ENCODE peak calls at places on chromosomes 13 and 19, in four cellular contexts. One of them, this sample, is unnamed.

GRCh38 chr13:46992383-46992952 is 95.6 kb upstream of the HTR2A start:
- DNase-seq in K562: peak
- DNase-seq in A549: peak
- DNase-seq in H1: no peak
- DNase-seq in this sample: peak

GRCh38 chr19:51341066-51341465 is 873 bp downstream of the VSIG10L start:
- DNase-seq in K562: no peak
- DNase-seq in A549: no peak
- DNase-seq in H1: no peak
- DNase-seq in this sample: no peak

GRCh38 chr19:48341006-48341405 is 15.7 kb downstream of the EMP3 start:
- DNase-seq in K562: no peak
- DNase-seq in A549: no peak
- DNase-seq in H1: no peak
- DNase-seq in this sample: no peak

GRCh38 chr19:8206147-8207087 is 2.8 kb upstream of the CERS4 start:
- DNase-seq in K562: no peak
- DNase-seq in A549: no peak
- DNase-seq in H1: no peak
- DNase-seq in this sample: no peak

GRCh38 chr19:49896863-49897621 is at the start of gene IL4I1:
- DNase-seq in K562: no peak
- DNase-seq in A549: no peak
- DNase-seq in H1: no peak
- DNase-seq in this sample: no peak

GRCh38 chr13:91351980-91352379 is 4.5 kb downstream of the MIR17HG start:
- DNase-seq in K562: no peak
- DNase-seq in A549: no peak
- DNase-seq in H1: no peak
- DNase-seq in this sample: no peak

GRCh38 chr13:66410314-66410713 is 819.8 kb downstream of the PCDH9 start:
- DNase-seq in K562: no peak
- DNase-seq in A549: no peak
- DNase-seq in H1: no peak
- DNase-seq in this sample: no peak

GRCh38 chr13:50393641-50394040 is 378.4 kb downstream of the KCNRG start:
- DNase-seq in K562: no peak
- DNase-seq in A549: no peak
- DNase-seq in H1: no peak
- DNase-seq in this sample: no peak

GRCh38 chr19:4732680-4733114 is 9.1 kb upstream of the DPP9 start:
- DNase-seq in K562: peak
- DNase-seq in A549: peak
- DNase-seq in H1: peak
- DNase-seq in this sample: peak

GRCh38 chr13:63731896-63732295 is 2316.2 kb upstream of the PCDH20 start:
- DNase-seq in K562: no peak
- DNase-seq in A549: no peak
- DNase-seq in H1: no peak
- DNase-seq in this sample: peak

GRCh38 chr13:77026255-77026782 is 640 bp downstream of the FBXL3 start:
- DNase-seq in K562: peak
- DNase-seq in A549: peak
- DNase-seq in H1: peak
- DNase-seq in this sample: peak

GRCh38 chr13:65460136-65460535 is 1770.0 kb downstream of the PCDH9 start:
- DNase-seq in K562: no peak
- DNase-seq in A549: no peak
- DNase-seq in H1: no peak
- DNase-seq in this sample: no peak

GRCh38 chr13:96525715-96526114 is 435.8 kb downstream of the HS6ST3 start:
- DNase-seq in K562: no peak
- DNase-seq in A549: no peak
- DNase-seq in H1: no peak
- DNase-seq in this sample: peak

GRCh38 chr13:113001251-113002140 is 32.5 kb downstream of the MCF2L start:
- DNase-seq in K562: no peak
- DNase-seq in A549: no peak
- DNase-seq in H1: no peak
- DNase-seq in this sample: peak

GRCh38 chr13:113546571-113547247 is 37.8 kb upstream of the TFDP1 start:
- DNase-seq in K562: no peak
- DNase-seq in A549: no peak
- DNase-seq in H1: peak
- DNase-seq in this sample: no peak

GRCh38 chr19:35712910-35713845 is 4.6 kb upstream of the KMT2B start:
- DNase-seq in K562: peak
- DNase-seq in A549: no peak
- DNase-seq in H1: peak
- DNase-seq in this sample: no peak

GRCh38 chr13:26991508-26992181 is 180.0 kb downstream of the USP12 start:
- DNase-seq in K562: no peak
- DNase-seq in A549: peak
- DNase-seq in H1: no peak
- DNase-seq in this sample: peak

GRCh38 chr13:72585254-72585653 is 142.2 kb downstream of the MZT1 start:
- DNase-seq in K562: no peak
- DNase-seq in A549: no peak
- DNase-seq in H1: no peak
- DNase-seq in this sample: no peak

GRCh38 chr13:45369116-45369515 is 28.1 kb upstream of the TPT1 start:
- DNase-seq in K562: no peak
- DNase-seq in A549: no peak
- DNase-seq in H1: no peak
- DNase-seq in this sample: no peak

GRCh38 chr19:20273951-20274578 is 107.1 kb downstream of the ZNF486 start:
- DNase-seq in K562: no peak
- DNase-seq in A549: no peak
- DNase-seq in H1: no peak
- DNase-seq in this sample: no peak

GRCh38 chr13:110559429-110559943 is 2.0 kb downstream of the RAB20 start:
- DNase-seq in K562: no peak
- DNase-seq in A549: no peak
- DNase-seq in H1: no peak
- DNase-seq in this sample: no peak

GRCh38 chr19:869245-870177 is 10.0 kb downstream of the CFD start:
- DNase-seq in K562: no peak
- DNase-seq in A549: peak
- DNase-seq in H1: no peak
- DNase-seq in this sample: no peak

GRCh38 chr19:46081928-46082727 is 41.3 kb upstream of the IGFL4 start:
- DNase-seq in K562: peak
- DNase-seq in A549: peak
- DNase-seq in H1: no peak
- DNase-seq in this sample: peak

GRCh38 chr13:113924184-113924583 is 49.7 kb downstream of the C13orf46 start:
- DNase-seq in K562: no peak
- DNase-seq in A549: no peak
- DNase-seq in H1: no peak
- DNase-seq in this sample: no peak

GRCh38 chr19:41554902-41555301 is 21.1 kb upstream of the CEACAM21 start:
- DNase-seq in K562: no peak
- DNase-seq in A549: no peak
- DNase-seq in H1: no peak
- DNase-seq in this sample: no peak

GRCh38 chr19:49890349-49891311 is 6.1 kb downstream of the IL4I1 start:
- DNase-seq in K562: peak
- DNase-seq in A549: no peak
- DNase-seq in H1: peak
- DNase-seq in this sample: no peak

GRCh38 chr13:41668130-41668757 is 210.9 kb downstream of the RGCC start:
- DNase-seq in K562: peak
- DNase-seq in A549: peak
- DNase-seq in H1: no peak
- DNase-seq in this sample: peak

GRCh38 chr13:110323172-110323851 is 16.2 kb downstream of the COL4A2 start:
- DNase-seq in K562: no peak
- DNase-seq in A549: peak
- DNase-seq in H1: no peak
- DNase-seq in this sample: no peak

GRCh38 chr19:41089955-41090354 is 1.7 kb downstream of the CYP2A13 start:
- DNase-seq in K562: no peak
- DNase-seq in A549: peak
- DNase-seq in H1: peak
- DNase-seq in this sample: no peak

GRCh38 chr13:110506859-110507566 is 54.5 kb downstream of the RAB20 start:
- DNase-seq in K562: peak
- DNase-seq in A549: peak
- DNase-seq in H1: no peak
- DNase-seq in this sample: no peak

GRCh38 chr19:28443361-28443760 is 769.6 kb downstream of the UQCRFS1 start:
- DNase-seq in K562: no peak
- DNase-seq in A549: no peak
- DNase-seq in H1: no peak
- DNase-seq in this sample: no peak

GRCh38 chr13:26017196-26017921 is 34.5 kb downstream of the SHISA2 start:
- DNase-seq in K562: no peak
- DNase-seq in A549: no peak
- DNase-seq in H1: no peak
- DNase-seq in this sample: no peak

GRCh38 chr19:6362351-6362801 is 1.0 kb downstream of the CLPP start:
- DNase-seq in K562: no peak
- DNase-seq in A549: no peak
- DNase-seq in H1: no peak
- DNase-seq in this sample: no peak

GRCh38 chr19:13260883-13261653 is 110.9 kb downstream of the IER2 start:
- DNase-seq in K562: peak
- DNase-seq in A549: peak
- DNase-seq in H1: no peak
- DNase-seq in this sample: no peak

GRCh38 chr13:39397221-39397620 is 205.8 kb downstream of the LHFPL6 start:
- DNase-seq in K562: no peak
- DNase-seq in A549: no peak
- DNase-seq in H1: no peak
- DNase-seq in this sample: no peak

GRCh38 chr19:14449321-14449720 is 16.2 kb downstream of the PKN1 start:
- DNase-seq in K562: no peak
- DNase-seq in A549: no peak
- DNase-seq in H1: no peak
- DNase-seq in this sample: no peak

GRCh38 chr19:14450876-14451275 is 17.8 kb downstream of the PKN1 start:
- DNase-seq in K562: no peak
- DNase-seq in A549: no peak
- DNase-seq in H1: no peak
- DNase-seq in this sample: no peak

GRCh38 chr19:14446336-14447036 is 13.4 kb downstream of the PKN1 start:
- DNase-seq in K562: no peak
- DNase-seq in A549: no peak
- DNase-seq in H1: no peak
- DNase-seq in this sample: no peak

GRCh38 chr19:14450168-14450874 is 17.2 kb downstream of the PKN1 start:
- DNase-seq in K562: peak
- DNase-seq in A549: peak
- DNase-seq in H1: peak
- DNase-seq in this sample: peak
- TF ChIP-seq RNF2 in K562: no peak
- TF ChIP-seq RNF2 in A549: no peak
- TF ChIP-seq RNF2 in H1: no peak
- TF ChIP-seq RNF2 in this sample: no peak

GRCh38 chr19:55433292-55433691 is 9.8 kb downstream of the SHISA7 start:
- DNase-seq in K562: no peak
- DNase-seq in A549: no peak
- DNase-seq in H1: no peak
- DNase-seq in this sample: no peak
- TF ChIP-seq RNF2 in K562: no peak
- TF ChIP-seq RNF2 in A549: no peak
- TF ChIP-seq RNF2 in H1: no peak
- TF ChIP-seq RNF2 in this sample: no peak

GRCh38 chr13:31245974-31246373 is 46.2 kb downstream of the B3GLCT start:
- DNase-seq in K562: no peak
- DNase-seq in A549: no peak
- DNase-seq in H1: no peak
- DNase-seq in this sample: no peak

GRCh38 chr13:31246918-31247317 is 47.1 kb downstream of the B3GLCT start:
- DNase-seq in K562: no peak
- DNase-seq in A549: no peak
- DNase-seq in H1: no peak
- DNase-seq in this sample: no peak

GRCh38 chr13:31240921-31241320 is 41.1 kb downstream of the B3GLCT start:
- DNase-seq in K562: no peak
- DNase-seq in A549: no peak
- DNase-seq in H1: no peak
- DNase-seq in this sample: no peak

GRCh38 chr13:31242935-31243334 is 43.2 kb downstream of the B3GLCT start:
- DNase-seq in K562: no peak
- DNase-seq in A549: no peak
- DNase-seq in H1: no peak
- DNase-seq in this sample: no peak

DNA sequence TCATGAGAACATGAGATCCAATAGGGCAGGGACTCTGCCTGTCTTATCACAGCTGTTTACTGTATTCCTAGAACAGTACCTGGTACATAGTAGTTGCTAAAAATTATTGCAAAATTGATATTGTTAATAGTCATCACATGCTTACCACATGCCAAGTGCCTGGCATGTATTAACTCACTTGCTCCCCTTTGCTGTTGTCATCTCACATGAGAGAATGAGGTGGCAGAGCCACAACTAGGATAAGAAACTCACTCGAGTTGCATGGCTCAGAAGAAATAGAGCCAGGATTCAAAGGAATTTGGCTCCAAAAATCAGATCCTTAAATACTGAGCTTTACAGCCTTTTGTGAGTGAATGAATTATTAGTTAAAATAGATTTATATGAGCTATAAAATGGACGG is 42.6 kb downstream of the B3GLCT start:
- DNase-seq in K562: no peak
- DNase-seq in A549: no peak
- DNase-seq in H1: no peak
- DNase-seq in this sample: no peak
- TF ChIP-seq RNF2 in K562: no peak
- TF ChIP-seq RNF2 in A549: no peak
- TF ChIP-seq RNF2 in H1: no peak
- TF ChIP-seq RNF2 in this sample: no peak

GRCh38 chr13:24706886-24707585 is 26.8 kb downstream of the ATP12A start:
- DNase-seq in K562: no peak
- DNase-seq in A549: no peak
- DNase-seq in H1: no peak
- DNase-seq in this sample: no peak
- TF ChIP-seq RNF2 in K562: no peak
- TF ChIP-seq RNF2 in A549: no peak
- TF ChIP-seq RNF2 in H1: no peak
- TF ChIP-seq RNF2 in this sample: no peak

GRCh38 chr19:39998511-39998910 is 1.7 kb downstream of the ZNF546 start:
- DNase-seq in K562: no peak
- DNase-seq in A549: no peak
- DNase-seq in H1: no peak
- DNase-seq in this sample: no peak
- TF ChIP-seq RNF2 in K562: no peak
- TF ChIP-seq RNF2 in A549: no peak
- TF ChIP-seq RNF2 in H1: no peak
- TF ChIP-seq RNF2 in this sample: no peak